ENCODE peak calls at places on chromosomes 1 and 21, in four cellular contexts. C, Q, W and R are unnamed samples.

GRCh38 chr1:110383311-110383990 is 7.4 kb downstream of the SLC16A4 start:
- DNase-seq in C (peak), Q (peak), W (peak), R (no peak)

GRCh38 chr1:31497601-31498000 is 78.7 kb upstream of the TINAGL1 start:
- DNase-seq in C (no peak), Q (no peak), W (no peak), R (no peak)

GRCh38 chr1:201826830-201827229 is 2.1 kb upstream of the IPO9 start:
- DNase-seq in C (no peak), Q (no peak), W (peak), R (no peak)

GRCh38 chr1:223885614-223886013 is 39.9 kb upstream of the TP53BP2 start:
- DNase-seq in C (no peak), Q (no peak), W (no peak), R (no peak)

GRCh38 chr1:19504796-19505693 is 19.7 kb upstream of the CAPZB start:
- DNase-seq in C (peak), Q (peak), W (peak), R (no peak)

GRCh38 chr1:36367798-36368197 is 17.9 kb downstream of the STK40 start:
- DNase-seq in C (no peak), Q (no peak), W (no peak), R (no peak)

GRCh38 chr1:45246760-45247159 is 40.4 kb upstream of the ZSWIM5 start:
- DNase-seq in C (peak), Q (peak), W (peak), R (no peak)

GRCh38 chr1:51354417-51354816 is 24.1 kb upstream of the TTC39A start:
- DNase-seq in C (no peak), Q (no peak), W (no peak), R (no peak)

GRCh38 chr21:28636988-28637691 is 355.5 kb downstream of the LTN1 start:
- DNase-seq in C (peak), Q (peak), W (peak), R (peak)

GRCh38 chr1:161382214-161383019 is 14.7 kb upstream of the CFAP126 start:
- DNase-seq in C (peak), Q (peak), W (peak), R (peak)

GRCh38 chr1:245129811-245130210 is 25.0 kb upstream of the KIF26B start:
- DNase-seq in C (no peak), Q (no peak), W (no peak), R (no peak)

GRCh38 chr1:178530037-178530402 is 17.1 kb downstream of the TEX35 start:
- DNase-seq in C (no peak), Q (no peak), W (peak), R (peak)

GRCh38 chr1:35637401-35637809 is 3.9 kb downstream of the PSMB2 start:
- DNase-seq in C (peak), Q (peak), W (no peak), R (no peak)

GRCh38 chr1:28865997-28866650 is 48.2 kb upstream of the EPB41 start:
- DNase-seq in C (no peak), Q (peak), W (no peak), R (no peak)

GRCh38 chr1:202112864-202113689 is 9.6 kb upstream of the GPR37L1 start:
- DNase-seq in C (no peak), Q (no peak), W (peak), R (no peak)

GRCh38 chr1:88661188-88661587 is 22.9 kb upstream of the PKN2 start:
- DNase-seq in C (no peak), Q (no peak), W (no peak), R (no peak)
- H3K27ac ChIP-seq in C (no peak), Q (no peak), W (no peak), R (no peak)

GRCh38 chr1:16324456-16324890 is 27.8 kb downstream of the FBXO42 start:
- DNase-seq in C (peak), Q (no peak), W (peak), R (no peak)
- H3K9ac ChIP-seq in C (no peak), Q (no peak), W (no peak), R (no peak)

GRCh38 chr1:41484881-41485280 is 398 bp upstream of the EDN2 start:
- DNase-seq in C (no peak), Q (no peak), W (no peak), R (no peak)

GRCh38 chr1:41487729-41488598 is 3.5 kb upstream of the EDN2 start:
- DNase-seq in C (no peak), Q (no peak), W (no peak), R (no peak)

GRCh38 chr1:41486892-41487728 is 2.6 kb upstream of the EDN2 start:
- DNase-seq in C (no peak), Q (no peak), W (no peak), R (no peak)

GRCh38 chr1:41485605-41486004 is 1.1 kb upstream of the EDN2 start:
- DNase-seq in C (peak), Q (no peak), W (peak), R (no peak)

GRCh38 chr1:41486053-41486891 is 1.8 kb upstream of the EDN2 start:
- DNase-seq in C (no peak), Q (no peak), W (no peak), R (no peak)
- H3K27ac ChIP-seq in C (no peak), Q (no peak), W (no peak), R (no peak)

GRCh38 chr21:46057111-46057709 is 40.7 kb upstream of the COL6A2 start:
- DNase-seq in C (no peak), Q (no peak), W (no peak), R (no peak)

GRCh38 chr21:46054447-46054846 is 43.5 kb upstream of the COL6A2 start:
- DNase-seq in C (no peak), Q (no peak), W (no peak), R (no peak)

GRCh38 chr21:46055863-46056281 is 42.0 kb upstream of the COL6A2 start:
- DNase-seq in C (no peak), Q (no peak), W (no peak), R (no peak)

GRCh38 chr21:46057710-46058241 is 40.1 kb upstream of the COL6A2 start:
- DNase-seq in C (no peak), Q (no peak), W (no peak), R (no peak)

DNA sequence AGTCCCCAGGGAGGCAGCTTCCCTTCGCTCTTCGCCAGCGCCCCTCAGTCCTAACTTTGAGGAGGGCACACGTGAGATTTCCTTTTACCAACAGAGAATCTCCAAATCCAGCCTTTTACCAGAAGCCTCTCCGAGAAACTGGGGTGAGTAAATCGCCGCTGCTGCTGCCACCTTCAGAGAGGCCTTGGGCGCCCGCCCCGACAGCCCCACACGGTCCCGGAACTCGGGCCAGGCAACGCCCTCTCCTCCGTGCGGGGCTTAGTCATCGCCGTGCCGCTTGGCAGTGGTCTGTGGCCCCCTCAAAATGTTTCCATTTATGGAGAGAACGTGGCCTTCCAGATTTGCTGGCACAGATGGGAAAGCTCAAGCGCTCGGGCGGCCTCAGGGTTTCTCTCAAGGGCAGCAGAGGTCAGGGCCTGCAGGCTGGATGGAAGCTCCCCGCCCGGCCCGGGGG is 41.4 kb upstream of the COL6A2 start:
- DNase-seq in C (no peak), Q (no peak), W (no peak), R (no peak)
- H3K9ac ChIP-seq in C (no peak), Q (no peak), W (no peak), R (no peak)

GRCh38 chr1:229385853-229386456 is 43.1 kb upstream of the CCSAP start:
- DNase-seq in C (no peak), Q (no peak), W (no peak), R (no peak)
- H3K27ac ChIP-seq in C (no peak), Q (no peak), W (no peak), R (no peak)

GRCh38 chr1:207822124-207822601 is 70.3 kb downstream of the CD46 start:
- DNase-seq in C (no peak), Q (peak), W (no peak), R (no peak)
- H3K9ac ChIP-seq in C (no peak), Q (peak), W (no peak), R (no peak)

GRCh38 chr21:42784276-42784675 is 95.1 kb downstream of the WDR4 start:
- DNase-seq in C (no peak), Q (no peak), W (no peak), R (no peak)
- H3K27ac ChIP-seq in C (peak), Q (no peak), W (no peak), R (no peak)

GRCh38 chr1:235070819-235071218 is 57.8 kb downstream of the TOMM20 start:
- DNase-seq in C (no peak), Q (no peak), W (no peak), R (no peak)

GRCh38 chr1:235068155-235069121 is 60.2 kb downstream of the TOMM20 start:
- DNase-seq in C (no peak), Q (no peak), W (peak), R (peak)

GRCh38 chr1:235069171-235069570 is 59.5 kb downstream of the TOMM20 start:
- DNase-seq in C (no peak), Q (no peak), W (no peak), R (no peak)

GRCh38 chr1:235072096-235072495 is 56.5 kb downstream of the TOMM20 start:
- DNase-seq in C (no peak), Q (no peak), W (no peak), R (no peak)

DNA sequence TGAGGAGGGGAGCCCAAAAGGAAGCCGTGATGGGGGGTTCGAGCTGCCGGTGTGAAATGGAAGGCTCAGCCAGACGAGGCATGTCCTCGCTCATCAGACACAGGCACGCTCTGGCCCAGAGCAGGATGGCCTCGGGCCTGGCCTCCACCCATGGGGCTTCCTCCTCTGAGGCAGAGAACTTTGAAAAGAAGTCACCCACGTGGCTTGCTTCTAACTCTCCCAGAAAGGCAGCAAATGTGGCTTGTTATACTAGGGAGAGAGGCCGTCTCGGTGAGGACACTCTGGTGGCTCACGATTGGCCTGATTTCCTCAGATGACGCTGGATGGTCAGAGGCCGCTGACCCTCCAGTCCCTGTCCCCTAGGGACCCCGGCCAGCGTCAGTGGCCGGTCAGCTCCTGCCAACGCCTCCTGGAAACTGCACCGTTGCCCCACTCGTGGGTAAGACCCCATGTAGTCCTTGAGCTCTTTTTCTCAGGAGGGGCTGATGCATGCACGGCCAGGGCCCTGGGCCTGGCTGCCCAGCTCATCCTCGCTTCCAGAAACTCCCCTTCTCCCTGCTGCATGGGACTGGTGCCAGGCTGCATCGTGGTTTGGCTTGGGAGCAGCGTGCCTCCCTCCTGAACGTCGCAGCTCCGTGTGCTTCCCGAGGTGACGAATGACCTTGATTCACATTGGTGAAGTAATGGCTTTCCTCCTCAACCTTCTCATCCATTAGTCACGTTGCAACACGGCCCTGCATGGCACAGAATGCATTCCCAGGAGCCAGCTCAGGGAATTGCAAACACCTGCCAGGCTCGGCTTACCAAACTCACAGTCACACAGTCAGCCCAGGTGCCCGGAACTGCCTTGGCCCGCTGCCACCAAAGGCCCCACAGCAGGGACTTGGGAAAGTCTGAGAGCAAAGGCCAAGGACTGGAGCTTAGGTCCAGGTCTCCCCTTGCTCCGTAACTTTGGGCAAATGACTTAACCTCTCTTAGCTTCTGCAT is 58.8 kb downstream of the TOMM20 start:
- DNase-seq in C (no peak), Q (no peak), W (peak), R (peak)
- H3K9ac ChIP-seq in C (no peak), Q (no peak), W (peak), R (peak)

DNA sequence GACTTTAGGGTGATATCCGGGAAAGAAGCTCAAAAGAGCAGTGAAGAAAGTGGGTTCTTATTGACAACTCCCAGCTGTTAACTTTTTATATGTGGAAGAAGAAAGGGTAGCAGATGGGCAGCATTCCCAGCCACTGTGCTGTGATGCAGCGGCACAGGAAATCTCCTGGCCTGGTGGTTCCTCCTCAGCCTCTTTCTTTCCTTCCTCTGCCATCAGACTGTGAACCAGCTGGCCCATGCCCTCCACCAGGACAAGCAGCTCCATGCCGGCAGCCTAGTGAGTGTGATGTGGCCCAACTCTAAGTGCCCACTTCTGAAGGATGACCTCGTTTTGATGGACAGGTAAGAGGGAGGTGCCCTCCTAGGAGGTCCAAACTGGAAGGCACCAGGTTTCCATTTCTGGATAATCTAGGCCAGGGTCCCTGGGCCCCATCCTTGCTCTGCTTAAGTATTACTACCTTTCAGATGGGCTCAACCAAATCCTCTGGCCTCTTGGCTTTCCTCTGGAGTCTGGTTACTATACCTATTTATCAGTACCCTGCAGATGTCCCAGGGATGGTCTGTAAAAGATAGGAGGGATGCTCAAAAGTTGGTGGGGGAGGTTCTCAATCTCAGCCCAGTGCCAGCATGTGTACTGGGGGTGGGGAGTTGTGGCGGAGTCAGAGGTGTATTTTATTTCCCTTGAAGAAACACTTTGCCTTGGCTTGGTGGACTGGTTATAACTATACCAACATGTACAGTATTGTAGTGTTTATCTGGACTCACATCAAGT is 17.0 kb downstream of the MFN2 start:
- DNase-seq in C (peak), Q (no peak), W (no peak), R (no peak)
- H3K27ac ChIP-seq in C (no peak), Q (no peak), W (no peak), R (no peak)